ENCODE peak calls at places on chromosomes 7 and 10, in eight cellular contexts. Y is ovary, N is IMR-90, U is PC-3, S is cardiac muscle cell, G is kidney, Z is neural progenitor cell, T is right lobe of liver. W is an unnamed sample. For H3K36me3, the result is how much of the 10 kb centered on the place peaks cover.

GRCh38 chr7:65269150-65269856 is 104.4 kb upstream of the ZNF92 start:
- DNase-seq in Y (no peak), N (peak), U (no peak), S (peak), G (peak), Z (peak), T (peak), W (peak)

GRCh38 chr7:1301812-1302310 is 69.2 kb downstream of the UNCX start:
- DNase-seq in Y (no peak), N (no peak), U (no peak), S (no peak), G (peak), Z (no peak), T (no peak), W (no peak)

GRCh38 chr10:6052247-6053221 is 9.6 kb downstream of the IL2RA start:
- DNase-seq in Y (no peak), N (no peak), U (peak), S (no peak), G (no peak), Z (no peak), T (no peak), W (no peak)

GRCh38 chr10:60172363-60172990 is 217.2 kb downstream of the ANK3 start:
- DNase-seq in Y (no peak), N (no peak), U (peak), S (no peak), G (no peak), Z (no peak), T (no peak), W (no peak)

GRCh38 chr7:27189560-27190283 is 4.7 kb upstream of the HOXA11 start:
- DNase-seq in Y (no peak), N (no peak), U (peak), S (no peak), G (no peak), Z (no peak), T (no peak), W (peak)

GRCh38 chr7:123548406-123548805 is 9.2 kb downstream of the NDUFA5 start:
- DNase-seq in Y (no peak), N (no peak), U (no peak), S (no peak), G (no peak), Z (no peak), T (no peak), W (no peak)

GRCh38 chr10:34814228-34815173 is 595 bp downstream of the PARD3 start:
- DNase-seq in Y (peak), N (peak), U (peak), S (peak), G (peak), Z (peak), T (peak), W (peak)

GRCh38 chr7:89687266-89687665 is 467.0 kb upstream of the STEAP1 start:
- DNase-seq in Y (no peak), N (no peak), U (no peak), S (no peak), G (no peak), Z (no peak), T (no peak), W (no peak)

GRCh38 chr7:130090745-130091532 is 20.6 kb downstream of the KLHDC10 start:
- DNase-seq in Y (no peak), N (no peak), U (no peak), S (no peak), G (no peak), Z (no peak), T (no peak), W (no peak)

GRCh38 chr7:105734233-105734632 is 142.2 kb downstream of the ATXN7L1 start:
- DNase-seq in Y (no peak), N (peak), U (peak), S (no peak), G (no peak), Z (no peak), T (no peak), W (no peak)

GRCh38 chr10:119542990-119543813 is 683 bp upstream of the RGS10 start:
- DNase-seq in Y (peak), N (peak), U (peak), S (peak), G (peak), Z (peak), T (peak), W (peak)

GRCh38 chr7:90717286-90718060 is 121.4 kb downstream of the CDK14 start:
- DNase-seq in Y (no peak), N (peak), U (no peak), S (peak), G (no peak), Z (peak), T (no peak), W (no peak)

GRCh38 chr7:794671-795329 is 37.5 kb upstream of the SUN1 start:
- DNase-seq in Y (no peak), N (no peak), U (no peak), S (no peak), G (peak), Z (no peak), T (no peak), W (no peak)

GRCh38 chr10:20888620-20889337 is 8.3 kb downstream of the NEBL start:
- DNase-seq in Y (no peak), N (no peak), U (no peak), S (peak), G (no peak), Z (no peak), T (no peak), W (no peak)
- TF ChIP-seq CTCF in Y (no peak), N (no peak), U (no peak), S (no peak), G (no peak), Z (peak), T (peak), W (no peak)

GRCh38 chr7:5621776-5622175 is 159.7 kb downstream of the RNF216 start:
- DNase-seq in Y (no peak), N (no peak), U (no peak), S (no peak), G (no peak), Z (no peak), T (no peak), W (no peak)
- H3K36me3 ChIP-seq in Y (under half), N (under half), U (under half), S (under half), G (under half), Z (under half), T (under half), W (under half)

GRCh38 chr10:102673235-102673634 is 29.0 kb downstream of the TRIM8 start:
- DNase-seq in Y (no peak), N (no peak), U (no peak), S (no peak), G (peak), Z (no peak), T (no peak), W (no peak)
- H3K27ac ChIP-seq in Y (peak), N (peak), U (no peak), S (peak), G (peak), Z (no peak), T (no peak), W (peak)

DNA sequence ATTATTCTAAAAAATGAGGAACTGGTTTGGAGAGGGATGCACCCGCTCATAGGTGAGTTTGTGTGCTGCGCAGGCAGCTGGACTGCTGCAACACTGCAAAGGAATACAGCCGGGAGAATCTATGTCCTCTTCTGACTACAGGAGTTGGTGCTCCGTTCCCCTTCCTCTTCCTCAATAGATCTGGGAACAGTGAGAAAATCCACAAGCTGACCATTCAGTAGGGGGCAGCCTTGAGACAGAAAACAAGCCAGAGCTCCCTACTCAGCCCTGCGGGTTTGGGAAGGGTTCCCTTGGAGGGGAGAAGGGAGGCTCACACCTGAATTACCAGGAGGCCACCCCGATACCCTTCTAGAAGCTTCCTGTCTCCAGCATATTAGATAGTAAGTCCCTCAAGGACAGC is 87.3 kb upstream of the FOXI2 start:
- DNase-seq in Y (no peak), N (no peak), U (peak), S (no peak), G (no peak), Z (peak), T (no peak), W (no peak)
- TF ChIP-seq CTCF in Y (no peak), N (no peak), U (peak), S (no peak), G (peak), Z (peak), T (no peak), W (peak)

W was measured in upper lobe of right lung.